ENCODE peak calls at places on chromosome 15, in six cellular contexts. Y is GM12878, C is K562, R is HepG2, U is H1, E is SK-N-SH. P is an unnamed sample.

GRCh38 chr15:39504812-39505211 is 76.1 kb upstream of the THBS1 start:
- DNase-seq in Y (no peak), C (no peak), R (no peak), U (no peak), E (no peak), P (no peak)

GRCh38 chr15:81155375-81156218 is 21.5 kb downstream of the CFAP161 start:
- DNase-seq in Y (no peak), C (peak; percentile 51), R (peak; percentile 32), U (no peak), E (peak; percentile 46), P (peak; percentile 17)

GRCh38 chr15:41967506-41968206 is 4.7 kb downstream of the EHD4 start:
- DNase-seq in Y (peak; percentile 45), C (no peak), R (no peak), U (no peak), E (no peak), P (peak; percentile 93)

GRCh38 chr15:67746022-67746421 is 79.3 kb upstream of the SKOR1 start:
- DNase-seq in Y (no peak), C (no peak), R (no peak), U (no peak), E (no peak), P (peak; percentile 59)

GRCh38 chr15:87954783-87955182 is 301.8 kb downstream of the NTRK3 start:
- DNase-seq in Y (no peak), C (no peak), R (no peak), U (no peak), E (no peak), P (no peak)

GRCh38 chr15:100873029-100873677 is 6.5 kb upstream of the ALDH1A3 start:
- DNase-seq in Y (peak; percentile 39), C (peak; percentile 62), R (peak; percentile 70), U (no peak), E (peak; percentile 76), P (peak; percentile 86)

GRCh38 chr15:70142322-70143191 is 44.8 kb upstream of the TLE3 start:
- DNase-seq in Y (no peak), C (no peak), R (no peak), U (no peak), E (no peak), P (peak; percentile 45)

GRCh38 chr15:59349715-59350420 is 22.8 kb downstream of the MYO1E start:
- DNase-seq in Y (no peak), C (peak; percentile 14), R (peak; percentile 28), U (no peak), E (peak; percentile 24), P (no peak)

GRCh38 chr15:78364233-78364632 is 24.1 kb downstream of the CRABP1 start:
- DNase-seq in Y (no peak), C (no peak), R (no peak), U (no peak), E (peak; percentile 81), P (no peak)

GRCh38 chr15:88252441-88252840 is 4.1 kb downstream of the NTRK3 start:
- DNase-seq in Y (no peak), C (no peak), R (no peak), U (no peak), E (no peak), P (no peak)

GRCh38 chr15:35728176-35728938 is 182.4 kb upstream of the DPH6 start:
- DNase-seq in Y (no peak), C (no peak), R (no peak), U (no peak), E (peak; percentile 15), P (no peak)

GRCh38 chr15:72116680-72117447 is 1.1 kb downstream of the MYO9A start:
- DNase-seq in Y (no peak), C (no peak), R (no peak), U (peak; percentile 9), E (no peak), P (peak; percentile 15)

GRCh38 chr15:63476229-63476632 is 28.2 kb upstream of the USP3 start:
- DNase-seq in Y (no peak), C (no peak), R (peak; percentile 85), U (no peak), E (no peak), P (no peak)

DNA sequence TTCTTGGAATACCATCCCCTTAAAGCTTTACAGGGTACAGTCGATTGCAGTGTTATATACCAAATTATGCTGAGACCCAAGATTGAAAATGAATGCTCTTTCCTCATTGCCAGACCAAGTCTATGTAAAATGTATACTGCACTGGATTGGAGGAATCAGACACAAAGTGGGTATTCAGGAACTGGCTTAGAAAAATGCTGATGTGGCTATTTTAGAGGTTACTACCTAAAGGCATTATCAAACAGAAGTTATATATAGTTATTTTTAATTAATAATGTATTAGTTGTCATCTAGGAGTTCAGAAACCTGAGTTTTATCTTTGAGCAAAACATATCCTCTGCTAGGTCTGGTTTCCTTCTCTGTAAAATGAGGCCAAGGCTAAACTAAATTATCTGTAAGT is 3.6 kb upstream of the SPG21 start:
- DNase-seq in Y (no peak), C (no peak), R (no peak), U (no peak), E (no peak), P (no peak)
- H3K4me3 ChIP-seq in Y (no peak overlapping the region), C (no peak overlapping the region), R (no peak overlapping the region), U (no peak overlapping the region), E (no peak overlapping the region), P (no peak overlapping the region)

GRCh38 chr15:53251998-53252397 is 461.9 kb upstream of the ONECUT1 start:
- DNase-seq in Y (no peak), C (no peak), R (peak; percentile 23), U (no peak), E (no peak), P (no peak)
- TF ChIP-seq GABPA in Y (no peak), C (no peak), R (no peak), U (no peak), E (no peak), P (no peak)

GRCh38 chr15:98506172-98506571 is 142.2 kb upstream of the IGF1R start:
- DNase-seq in Y (no peak), C (no peak), R (no peak), U (no peak), E (no peak), P (no peak)
- H3K27me3 ChIP-seq in Y (no peaks in the 10 kb centered on the region), C (peaks cover 14% of the 10 kb centered on the region), R (peaks cover 11% of the 10 kb centered on the region), U (no peaks in the 10 kb centered on the region), E (peaks cover 6% of the 10 kb centered on the region), P (no peaks in the 10 kb centered on the region)

GRCh38 chr15:43127752-43128151 is 5.6 kb upstream of the TMEM62 start:
- DNase-seq in Y (no peak), C (no peak), R (peak; percentile 69), U (no peak), E (no peak), P (no peak)
- H3K4me3 ChIP-seq in Y (no peak overlapping the region), C (no peak overlapping the region), R (no peak overlapping the region), U (no peak overlapping the region), E (no peak overlapping the region), P (no peak overlapping the region)

GRCh38 chr15:58159827-58160386 is 21.7 kb downstream of the AQP9 start:
- DNase-seq in Y (no peak), C (no peak), R (no peak), U (no peak), E (no peak), P (no peak)
- TF ChIP-seq GABPA in Y (no peak), C (no peak), R (no peak), U (no peak), E (no peak), P (no peak)

DNA sequence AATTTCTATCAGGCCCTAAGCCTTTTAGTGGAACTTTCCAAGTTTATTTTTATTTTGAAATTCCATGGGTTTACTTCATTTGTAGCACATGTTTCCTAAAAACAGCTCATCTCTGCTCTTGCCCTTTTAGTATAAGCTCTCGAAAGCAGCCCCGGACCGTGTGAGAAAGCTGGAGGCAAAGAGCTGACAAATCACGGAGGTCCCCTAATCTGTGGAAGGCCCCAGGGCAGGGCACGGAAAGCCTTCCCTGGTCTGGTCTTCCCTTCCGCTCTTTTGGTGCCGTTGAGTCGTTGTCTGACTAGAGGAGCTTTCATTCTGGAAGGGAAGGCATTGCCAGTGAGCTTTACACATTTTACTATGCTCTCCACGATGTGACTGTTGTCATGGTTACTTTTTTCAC is 71.8 kb downstream of the CYP19A1 start:
- DNase-seq in Y (no peak), C (no peak), R (no peak), U (no peak), E (no peak), P (no peak)
- H3K27me3 ChIP-seq in Y (peaks cover 12% of the 10 kb centered on the region), C (peaks cover 42% of the 10 kb centered on the region), R (no peaks in the 10 kb centered on the region), U (peaks cover 29% of the 10 kb centered on the region), E (peaks cover 25% of the 10 kb centered on the region), P (peaks cover 36% of the 10 kb centered on the region)

GRCh38 chr15:65026756-65027155 is 2.7 kb downstream of the MTFMT start:
- DNase-seq in Y (no peak), C (no peak), R (no peak), U (no peak), E (no peak), P (no peak)

GRCh38 chr15:65028338-65028737 is 1.1 kb downstream of the MTFMT start:
- DNase-seq in Y (no peak), C (no peak), R (no peak), U (no peak), E (no peak), P (peak; percentile 12)

GRCh38 chr15:65027593-65027992 is 1.8 kb downstream of the MTFMT start:
- DNase-seq in Y (no peak), C (no peak), R (no peak), U (no peak), E (no peak), P (no peak)

GRCh38 chr15:65028921-65029735 is at the start of gene MTFMT:
- DNase-seq in Y (no peak), C (peak; percentile 99), R (peak; percentile 68), U (no peak), E (peak; percentile 99), P (peak; percentile 90)

DNA sequence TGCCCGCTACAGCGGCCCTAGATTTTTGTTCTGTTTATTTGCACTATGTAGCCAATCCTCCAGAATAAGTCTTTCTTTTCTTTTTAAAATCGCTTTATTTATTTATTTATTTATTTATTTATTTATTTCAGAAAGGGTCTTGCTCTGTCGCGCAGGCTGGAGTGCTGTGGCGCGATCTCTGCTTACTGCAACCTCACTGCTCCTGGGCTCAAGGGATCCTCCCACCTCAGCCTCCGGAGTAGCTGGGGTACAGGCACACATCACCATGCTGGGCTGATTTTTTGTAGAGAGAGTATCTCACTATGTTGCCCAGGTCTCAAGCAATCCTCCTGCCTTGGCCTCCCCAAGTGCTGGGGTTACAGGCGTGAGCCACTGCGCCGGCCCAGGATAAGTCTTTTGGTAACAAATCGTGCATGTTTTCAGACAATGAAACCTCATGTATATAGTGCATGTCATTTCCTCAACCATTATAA is 333 bp upstream of the MTFMT start:
- DNase-seq in Y (no peak), C (no peak), R (no peak), U (no peak), E (no peak), P (no peak)
- H3K4me3 ChIP-seq in Y (no peak overlapping the region), C (peak overlapping the region; percentile 84), R (peak overlapping the region; percentile 97), U (no peak overlapping the region), E (peak overlapping the region; percentile 76), P (no peak overlapping the region)

GRCh38 chr15:40845036-40845435 is 1.2 kb downstream of the SPINT1 start:
- DNase-seq in Y (no peak), C (no peak), R (no peak), U (no peak), E (no peak), P (no peak)

GRCh38 chr15:40845511-40846284 is 1.9 kb downstream of the SPINT1 start:
- DNase-seq in Y (no peak), C (peak; percentile 19), R (peak; percentile 86), U (no peak), E (no peak), P (no peak)

GRCh38 chr15:40844543-40844981 is 714 bp downstream of the SPINT1 start:
- DNase-seq in Y (no peak), C (no peak), R (no peak), U (no peak), E (peak; percentile 74), P (no peak)

GRCh38 chr15:40843183-40843884 is 514 bp upstream of the SPINT1 start:
- DNase-seq in Y (no peak), C (no peak), R (no peak), U (no peak), E (no peak), P (no peak)

GRCh38 chr15:40843885-40844542 is at the start of gene SPINT1:
- DNase-seq in Y (no peak), C (peak; percentile 84), R (no peak), U (no peak), E (peak; percentile 69), P (peak; percentile 40)
- TF ChIP-seq GABPA in Y (no peak), C (no peak), R (no peak), U (peak; percentile 20), E (no peak), P (no peak)

P was measured in HL-60.